ENCODE peak calls at places on chromosomes 5 and 9, in six cellular contexts. J is heart right ventricle, L is lower lobe of right lung, T is NCI-H748 treated with DMSO at 0.1 percent for 48 hours, D is T-helper 9 cell, S is epithelial cell of prostate. W is an unnamed sample.

GRCh38 chr9:96818535-96818934 is 35.8 kb downstream of the ZNF782 start:
- DNase-seq in J (no peak), L (no peak), T (no peak), D (no peak), S (no peak), W (no peak)

GRCh38 chr9:84670106-84670800 is 724 bp downstream of the NTRK2 start:
- DNase-seq in J (peak; percentile 25), L (no peak), T (no peak), D (no peak), S (no peak), W (no peak)

GRCh38 chr5:173781826-173782670 is 106.1 kb upstream of the CPEB4 start:
- DNase-seq in J (peak; percentile 56), L (peak; percentile 83), T (no peak), D (peak; percentile 48), S (peak; percentile 73), W (no peak)

GRCh38 chr5:29193972-29194371 is 1999.5 kb upstream of the CDH6 start:
- DNase-seq in J (no peak), L (no peak), T (peak; percentile 51), D (no peak), S (no peak), W (no peak)

GRCh38 chr9:95506692-95507455 is 9.9 kb downstream of the PTCH1 start:
- DNase-seq in J (peak; percentile 44), L (no peak), T (peak; percentile 60), D (peak; percentile 23), S (no peak), W (peak; percentile 65)

GRCh38 chr9:131307974-131308373 is 18.5 kb downstream of the PLPP7 start:
- DNase-seq in J (no peak), L (no peak), T (no peak), D (no peak), S (no peak), W (no peak)

GRCh38 chr9:71518045-71518888 is 250.0 kb downstream of the CEMIP2 start:
- DNase-seq in J (no peak), L (no peak), T (no peak), D (no peak), S (no peak), W (no peak)

GRCh38 chr9:136939996-136940525 is 4.5 kb downstream of the FBXW5 start:
- DNase-seq in J (peak; percentile 80), L (no peak), T (no peak), D (no peak), S (no peak), W (peak; percentile 39)

GRCh38 chr9:82281066-82281465 is 292.5 kb downstream of the SPATA31D1 start:
- DNase-seq in J (no peak), L (no peak), T (no peak), D (no peak), S (no peak), W (no peak)

GRCh38 chr5:93250431-93250830 is 330.6 kb downstream of the NR2F1-AS1 start:
- DNase-seq in J (no peak), L (no peak), T (no peak), D (no peak), S (no peak), W (no peak)

GRCh38 chr9:134868751-134869553 is 11.7 kb upstream of the FCN2 start:
- DNase-seq in J (no peak), L (no peak), T (no peak), D (no peak), S (no peak), W (no peak)

GRCh38 chr5:80985600-80986228 is 25.6 kb downstream of the RASGRF2 start:
- DNase-seq in J (no peak), L (no peak), T (no peak), D (no peak), S (no peak), W (no peak)

GRCh38 chr5:59608745-59609144 is 284.8 kb downstream of the PDE4D start:
- DNase-seq in J (no peak), L (no peak), T (no peak), D (no peak), S (no peak), W (no peak)

GRCh38 chr5:56585973-56586740 is 229.2 kb upstream of the MAP3K1 start:
- DNase-seq in J (peak; percentile 51), L (no peak), T (no peak), D (no peak), S (no peak), W (no peak)

GRCh38 chr5:175542232-175542965 is 64.0 kb downstream of the SFXN1 start:
- DNase-seq in J (no peak), L (no peak), T (no peak), D (no peak), S (no peak), W (no peak)

GRCh38 chr5:138725885-138726457 is 27.3 kb upstream of the CTNNA1 start:
- DNase-seq in J (peak; percentile 22), L (no peak), T (no peak), D (no peak), S (no peak), W (peak; percentile 84)

GRCh38 chr9:124511426-124511840 is 4.2 kb upstream of the NR5A1 start:
- DNase-seq in J (no peak), L (no peak), T (no peak), D (no peak), S (no peak), W (no peak)

GRCh38 chr9:133880851-133881634 is 111.1 kb downstream of the VAV2 start:
- DNase-seq in J (no peak), L (no peak), T (no peak), D (no peak), S (peak; percentile 73), W (peak; percentile 88)

GRCh38 chr5:81789033-81789432 is 38.1 kb upstream of the SSBP2 start:
- DNase-seq in J (no peak), L (no peak), T (no peak), D (no peak), S (no peak), W (no peak)

GRCh38 chr9:129001504-129002325 is 26.4 kb downstream of the SH3GLB2 start:
- DNase-seq in J (no peak), L (no peak), T (no peak), D (no peak), S (no peak), W (no peak)

GRCh38 chr5:165805756-165806155 is 2300.3 kb downstream of the MAT2B start:
- DNase-seq in J (no peak), L (no peak), T (no peak), D (no peak), S (no peak), W (peak; percentile 27)

GRCh38 chr5:51996356-51996861 is 613.2 kb downstream of the ISL1 start:
- DNase-seq in J (no peak), L (no peak), T (no peak), D (no peak), S (no peak), W (no peak)

GRCh38 chr5:86909896-86910295 is 292.2 kb downstream of the COX7C start:
- DNase-seq in J (no peak), L (no peak), T (no peak), D (no peak), S (peak; percentile 5), W (no peak)

GRCh38 chr5:9239071-9239470 is 306.8 kb downstream of the SEMA5A start:
- DNase-seq in J (no peak), L (no peak), T (no peak), D (no peak), S (peak; percentile 51), W (no peak)

GRCh38 chr5:34499001-34499734 is 157.0 kb upstream of the RAI14 start:
- DNase-seq in J (no peak), L (no peak), T (no peak), D (no peak), S (no peak), W (no peak)

GRCh38 chr5:178785999-178786398 is 55.5 kb upstream of the ZNF354A start:
- DNase-seq in J (no peak), L (no peak), T (no peak), D (no peak), S (no peak), W (no peak)

GRCh38 chr5:139964266-139964993 is 78.7 kb downstream of the NRG2 start:
- DNase-seq in J (no peak), L (no peak), T (no peak), D (no peak), S (no peak), W (no peak)

GRCh38 chr5:62720036-62720441 is 141.4 kb downstream of the LRRC70 start:
- DNase-seq in J (no peak), L (peak; percentile 53), T (no peak), D (no peak), S (peak; percentile 18), W (peak; percentile 58)

GRCh38 chr5:123156577-123157296 is 67.7 kb downstream of the PRDM6 start:
- DNase-seq in J (no peak), L (no peak), T (no peak), D (no peak), S (no peak), W (no peak)

GRCh38 chr9:133837644-133838597 is 99.8 kb upstream of the SARDH start:
- DNase-seq in J (no peak), L (no peak), T (no peak), D (no peak), S (no peak), W (no peak)

GRCh38 chr5:78745985-78746384 is 97.4 kb upstream of the LHFPL2 start:
- DNase-seq in J (no peak), L (no peak), T (no peak), D (no peak), S (no peak), W (no peak)

GRCh38 chr5:113204525-113205161 is 228.0 kb downstream of the DCP2 start:
- DNase-seq in J (peak; percentile 38), L (no peak), T (no peak), D (no peak), S (peak; percentile 34), W (no peak)

GRCh38 chr9:36738318-36738975 is 165.8 kb downstream of the MELK start:
- DNase-seq in J (no peak), L (no peak), T (no peak), D (no peak), S (peak; percentile 39), W (no peak)

GRCh38 chr9:103894184-103894583 is 199.9 kb upstream of the SMC2 start:
- DNase-seq in J (no peak), L (no peak), T (no peak), D (no peak), S (no peak), W (no peak)

GRCh38 chr9:136372006-136372405 is 1.5 kb downstream of the CARD9 start:
- DNase-seq in J (no peak), L (no peak), T (no peak), D (no peak), S (no peak), W (no peak)

GRCh38 chr5:146662229-146662628 is 146.2 kb upstream of the GPR151 start:
- DNase-seq in J (no peak), L (no peak), T (no peak), D (no peak), S (no peak), W (peak; percentile 32)

GRCh38 chr9:68780377-68780707 is 75.3 kb downstream of the PIP5K1B start:
- DNase-seq in J (no peak), L (no peak), T (no peak), D (no peak), S (no peak), W (no peak)

GRCh38 chr5:116448450-116448849 is 126.2 kb downstream of the SEMA6A start:
- DNase-seq in J (no peak), L (no peak), T (peak; percentile 25), D (no peak), S (no peak), W (no peak)

GRCh38 chr9:130847306-130848217 is 12.5 kb downstream of the ABL1 start:
- DNase-seq in J (peak; percentile 39), L (no peak), T (no peak), D (no peak), S (peak; percentile 76), W (no peak)